ENCODE peak calls at places on chromosomes 11 and 22, in six cellular contexts. B is A549, U is endothelial cell of umbilical vein, C is K562, L is HepG2, J is GM12878. I is an unnamed sample.

GRCh38 chr11:45110562-45110961 is 35.9 kb upstream of the PRDM11 start:
- DNase-seq in B (peak; percentile 70), U (peak; percentile 64), C (peak; percentile 72), L (peak; percentile 72), J (no peak), I (peak; percentile 74)

GRCh38 chr11:20156876-20157613 is 3.2 kb downstream of the DBX1 start:
- DNase-seq in B (no peak), U (no peak), C (no peak), L (no peak), J (no peak), I (no peak)

GRCh38 chr11:4430060-4430459 is 19.0 kb upstream of the OR52K2 start:
- DNase-seq in B (no peak), U (no peak), C (no peak), L (no peak), J (no peak), I (no peak)

GRCh38 chr11:9820260-9820659 is 156.4 kb downstream of the SWAP70 start:
- DNase-seq in B (no peak), U (no peak), C (no peak), L (no peak), J (no peak), I (no peak)

GRCh38 chr22:19710020-19710768 is 4.1 kb upstream of the SEPTIN5 start:
- DNase-seq in B (no peak), U (no peak), C (no peak), L (no peak), J (no peak), I (no peak)

GRCh38 chr11:69979632-69980031 is 98.5 kb upstream of the ANO1 start:
- DNase-seq in B (no peak), U (no peak), C (no peak), L (no peak), J (no peak), I (no peak)

GRCh38 chr11:123251656-123252344 is 56.8 kb upstream of the CLMP start:
- DNase-seq in B (no peak), U (no peak), C (no peak), L (no peak), J (no peak), I (no peak)

GRCh38 chr22:30556388-30556787 is 9.8 kb upstream of the SEC14L6 start:
- DNase-seq in B (no peak), U (no peak), C (no peak), L (no peak), J (no peak), I (no peak)

GRCh38 chr22:21907638-21908522 is 40.4 kb upstream of the MAPK1 start:
- DNase-seq in B (no peak), U (no peak), C (no peak), L (no peak), J (no peak), I (no peak)

GRCh38 chr22:45676024-45676423 is 4.4 kb downstream of the ATXN10 start:
- DNase-seq in B (no peak), U (no peak), C (no peak), L (no peak), J (no peak), I (no peak)

GRCh38 chr11:91158901-91159537 is 936.2 kb upstream of the CHORDC1 start:
- DNase-seq in B (no peak), U (peak; percentile 34), C (no peak), L (no peak), J (no peak), I (no peak)

GRCh38 chr11:131488208-131488607 is 117.8 kb downstream of the NTM start:
- DNase-seq in B (no peak), U (no peak), C (no peak), L (no peak), J (no peak), I (no peak)

GRCh38 chr11:12143461-12144258 is 33.3 kb downstream of the MICAL2 start:
- DNase-seq in B (no peak), U (no peak), C (no peak), L (peak; percentile 34), J (no peak), I (no peak)

GRCh38 chr11:67378544-67378943 is 5.1 kb upstream of the CLCF1 start:
- DNase-seq in B (no peak), U (no peak), C (no peak), L (no peak), J (no peak), I (no peak)

GRCh38 chr11:69700278-69701140 is 3.3 kb downstream of the FGF19 start:
- DNase-seq in B (peak; percentile 38), U (peak; percentile 74), C (peak; percentile 85), L (peak; percentile 66), J (no peak), I (no peak)

GRCh38 chr11:79626135-79626748 is 185.4 kb upstream of the TENM4 start:
- DNase-seq in B (no peak), U (no peak), C (no peak), L (no peak), J (peak; percentile 11), I (no peak)

GRCh38 chr11:32331098-32331497 is 104.2 kb downstream of the WT1 start:
- DNase-seq in B (no peak), U (no peak), C (no peak), L (no peak), J (no peak), I (no peak)

GRCh38 chr11:44564198-44564597 is 1.3 kb upstream of the CD82 start:
- DNase-seq in B (no peak), U (no peak), C (no peak), L (no peak), J (no peak), I (no peak)

GRCh38 chr22:44448271-44448780 is 49.7 kb downstream of the RTL6 start:
- DNase-seq in B (peak; percentile 58), U (no peak), C (no peak), L (no peak), J (no peak), I (no peak)

GRCh38 chr11:120388261-120388660 is 52.0 kb downstream of the ARHGEF12 start:
- DNase-seq in B (no peak), U (no peak), C (no peak), L (peak; percentile 48), J (no peak), I (no peak)

GRCh38 chr22:49062155-49063039 is 765.3 kb downstream of the BRD1 start:
- DNase-seq in B (no peak), U (no peak), C (no peak), L (no peak), J (no peak), I (no peak)

GRCh38 chr22:36198936-36199616 is 2.5 kb downstream of the APOL4 start:
- DNase-seq in B (no peak), U (no peak), C (no peak), L (peak; percentile 24), J (no peak), I (no peak)

GRCh38 chr11:122633219-122633829 is 22.2 kb upstream of the UBASH3B start:
- DNase-seq in B (peak; percentile 34), U (peak; percentile 61), C (peak; percentile 7), L (peak; percentile 62), J (no peak), I (peak; percentile 82)

GRCh38 chr11:123033895-123034294 is 28.0 kb downstream of the HSPA8 start:
- DNase-seq in B (peak; percentile 27), U (peak; percentile 32), C (peak; percentile 18), L (no peak), J (no peak), I (no peak)

GRCh38 chr22:43116932-43117331 is 6.4 kb downstream of the BIK start:
- DNase-seq in B (no peak), U (no peak), C (no peak), L (no peak), J (no peak), I (no peak)

GRCh38 chr22:26485013-26485412 is 1.3 kb downstream of the SRRD start:
- DNase-seq in B (no peak), U (no peak), C (no peak), L (no peak), J (no peak), I (no peak)

DNA sequence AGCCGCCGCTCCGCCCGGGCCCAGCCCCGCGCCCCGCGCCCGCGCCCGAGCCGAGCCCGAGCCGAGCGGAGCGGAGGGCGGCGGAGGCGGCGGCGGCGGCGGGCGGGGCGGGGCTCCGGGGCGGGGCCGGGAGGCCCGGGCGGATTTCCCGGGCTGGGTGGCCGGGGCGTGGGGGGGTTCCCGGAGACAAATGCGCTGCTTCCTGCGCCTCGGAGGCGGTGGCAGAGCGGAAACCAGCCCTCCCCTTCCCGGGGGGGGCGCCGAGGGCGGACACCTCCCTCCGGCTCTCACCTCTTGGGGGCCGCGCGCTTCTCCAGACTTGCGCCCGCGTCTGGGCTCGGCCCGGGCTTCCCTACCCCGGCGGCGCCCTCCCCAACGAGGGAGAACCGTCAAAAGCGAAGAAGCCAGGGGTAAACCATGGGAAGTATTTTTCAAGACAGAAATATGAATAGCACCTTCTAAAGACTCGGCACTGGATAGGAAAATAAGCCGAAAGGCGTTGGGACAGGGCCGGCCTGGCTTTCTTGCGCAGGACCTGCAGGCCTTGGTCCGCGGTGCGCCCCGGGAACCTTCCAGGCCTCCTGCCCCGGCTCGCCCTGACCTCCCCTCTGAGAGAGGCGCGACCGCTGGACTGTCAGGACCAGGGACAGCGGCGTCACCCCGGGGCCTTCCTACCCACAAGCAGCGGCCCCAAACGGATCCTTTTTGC is at the start of gene MAPK11:
- DNase-seq in B (no peak), U (peak; percentile 61), C (peak; percentile 79), L (peak; percentile 47), J (no peak), I (peak; percentile 83)
- TF ChIP-seq MYC in B (no peak), U (no peak), C (no peak), L (peak; percentile 35), J (no peak), I (no peak)

DNA sequence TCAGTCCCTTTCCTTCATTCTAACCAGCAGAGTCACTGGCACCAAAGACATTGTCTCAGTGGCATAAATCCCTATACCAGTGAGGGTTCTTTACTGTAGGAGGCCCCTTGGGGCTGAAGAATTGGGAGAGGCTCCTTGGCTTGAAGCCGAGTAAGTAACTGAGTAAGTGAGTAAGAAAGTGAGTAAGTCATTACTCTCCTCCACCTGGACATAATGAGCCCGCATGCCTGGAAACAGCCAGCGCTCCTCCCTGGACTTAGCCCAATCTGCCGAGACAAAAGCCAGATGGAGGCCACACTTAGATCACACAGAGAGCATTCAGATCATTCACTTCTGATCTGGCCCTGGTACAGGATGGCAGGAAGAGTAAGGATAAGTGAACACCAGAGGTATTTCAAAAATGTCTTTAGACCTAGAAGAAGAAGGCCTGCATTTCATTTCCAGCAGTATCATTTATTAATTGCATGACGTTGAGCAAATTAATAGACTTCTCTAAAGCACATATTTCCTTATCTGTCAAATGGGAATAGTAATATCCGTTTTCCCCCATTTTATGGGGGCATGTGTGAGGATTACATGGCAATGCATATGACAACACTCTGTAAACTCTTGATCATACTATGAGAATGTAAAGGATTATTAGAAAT is 8.2 kb upstream of the MICAL3 start:
- DNase-seq in B (no peak), U (no peak), C (no peak), L (no peak), J (no peak), I (no peak)
- H3K4me3 ChIP-seq in B (no peak overlapping the region), U (no peak overlapping the region), C (no peak overlapping the region), L (no peak overlapping the region), J (no peak overlapping the region), I (no peak overlapping the region)

GRCh38 chr11:60161107-60161506 is 21.8 kb downstream of the MS4A6A start:
- DNase-seq in B (no peak), U (peak; percentile 92), C (no peak), L (no peak), J (no peak), I (no peak)
- TF ChIP-seq MYC in B (no peak), U (no peak), C (no peak), L (no peak), J (no peak), I (no peak)

DNA sequence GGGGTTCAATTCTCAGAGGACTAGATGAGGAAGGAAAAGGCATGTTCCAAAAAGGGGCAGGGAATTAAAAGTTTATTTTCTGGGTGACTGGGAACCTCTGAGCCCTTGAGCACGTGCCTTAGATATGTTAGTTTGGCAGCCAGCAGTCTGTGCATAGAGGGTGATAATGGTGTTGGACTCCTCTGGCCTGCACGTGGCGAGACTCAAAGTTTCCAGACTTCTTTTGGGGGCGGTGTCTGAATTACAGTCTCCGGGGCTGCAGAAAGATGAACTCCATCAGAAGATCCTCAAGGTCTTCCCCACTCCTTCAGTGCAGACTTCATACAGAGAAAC is 861 bp upstream of the ZNRF3 start:
- DNase-seq in B (no peak), U (no peak), C (peak; percentile 66), L (no peak), J (no peak), I (peak; percentile 47)
- H3K4me3 ChIP-seq in B (peak overlapping the region; percentile 58), U (peak overlapping the region; percentile 24), C (peak overlapping the region; percentile 56), L (peak overlapping the region; percentile 77), J (no peak overlapping the region), I (peak overlapping the region; percentile 57)